ENCODE peak calls at places on chromosome 13, in four cellular contexts. R, Q, H and B are unnamed samples.
A peak's percentile ranks its signal among the peaks of the same experiment; 100 is the strongest.

GRCh38 chr13:113558461-113558860 is 26.1 kb upstream of the TFDP1 start:
- DNase-seq in R (no peak), H (no peak), Q (no peak), B (no peak)

GRCh38 chr13:27853871-27854270 is 61.6 kb downstream of the GSX1 start:
- DNase-seq in R (no peak), H (no peak), Q (no peak), B (no peak)

GRCh38 chr13:34076943-34077703 is 259.2 kb downstream of the RFC3 start:
- DNase-seq in R (peak; percentile 58), Q (peak; percentile 49), H (peak; percentile 41), B (peak; percentile 34)

GRCh38 chr13:110813646-110814624 is 100.4 kb downstream of the ING1 start:
- DNase-seq in Q (no peak), H (no peak), R (no peak), B (no peak)

GRCh38 chr13:93233997-93234416 is 7.4 kb downstream of the GPC6 start:
- DNase-seq in H (no peak), Q (no peak), R (no peak), B (no peak)

GRCh38 chr13:75685239-75685697 is 49.1 kb downstream of the LMO7 start:
- DNase-seq in H (peak; percentile 80), Q (peak; percentile 74), R (peak; percentile 80), B (peak; percentile 56)

GRCh38 chr13:87696458-87696857 is 25.3 kb downstream of the SLITRK5 start:
- DNase-seq in Q (no peak), H (no peak), R (no peak), B (no peak)

GRCh38 chr13:48317511-48317981 is 14.0 kb downstream of the RB1 start:
- DNase-seq in H (no peak), R (no peak), Q (no peak), B (no peak)

GRCh38 chr13:47917022-47917574 is 84.0 kb downstream of the SUCLA2 start:
- DNase-seq in Q (no peak), H (no peak), R (no peak), B (no peak)

GRCh38 chr13:110274687-110275086 is 32.3 kb downstream of the COL4A1 start:
- DNase-seq in Q (no peak), H (no peak), R (no peak), B (no peak)

GRCh38 chr13:79988573-79988972 is 352.4 kb downstream of the SPRY2 start:
- DNase-seq in H (peak; percentile 79), Q (peak; percentile 64), R (peak; percentile 79), B (peak; percentile 71)

GRCh38 chr13:58247080-58247479 is 615.5 kb downstream of the PCDH17 start:
- DNase-seq in Q (no peak), H (no peak), R (no peak), B (no peak)

GRCh38 chr13:94706101-94706853 is 6.1 kb downstream of the SOX21 start:
- DNase-seq in Q (no peak), H (no peak), R (no peak), B (no peak)

GRCh38 chr13:112959206-112959605 is 9.8 kb upstream of the MCF2L start:
- DNase-seq in H (no peak), Q (peak; percentile 7), R (peak; percentile 24), B (no peak)

GRCh38 chr13:44853641-44854040 is 135.6 kb downstream of the NUFIP1 start:
- DNase-seq in H (no peak), Q (peak; percentile 21), R (no peak), B (no peak)

GRCh38 chr13:47237571-47237970 is 340.7 kb upstream of the HTR2A start:
- DNase-seq in Q (no peak), H (no peak), R (no peak), B (no peak)

GRCh38 chr13:39379118-39379517 is 223.9 kb downstream of the LHFPL6 start:
- DNase-seq in Q (no peak), R (no peak), H (no peak), B (no peak)

GRCh38 chr13:79392882-79393563 is 13.0 kb downstream of the RBM26 start:
- DNase-seq in H (peak; percentile 36), Q (peak; percentile 50), R (peak; percentile 55), B (no peak)

GRCh38 chr13:50365683-50366391 is 350.6 kb downstream of the KCNRG start:
- DNase-seq in H (no peak), R (no peak), Q (no peak), B (no peak)

GRCh38 chr13:67736646-67737420 is 506.7 kb upstream of the PCDH9 start:
- DNase-seq in R (peak; percentile 85), Q (peak; percentile 6), H (peak; percentile 81), B (no peak)

GRCh38 chr13:99974939-99975561 is 3.5 kb upstream of the ZIC5 start:
- DNase-seq in H (no peak), Q (no peak), R (no peak), B (no peak)

GRCh38 chr13:44884076-44884729 is 105.1 kb downstream of the NUFIP1 start:
- DNase-seq in R (peak; percentile 94), H (peak; percentile 90), Q (peak; percentile 77), B (no peak)

GRCh38 chr13:40445557-40445990 is 220.9 kb downstream of the FOXO1 start:
- DNase-seq in H (peak; percentile 84), R (peak; percentile 98), Q (peak; percentile 88), B (no peak)

GRCh38 chr13:110957181-110957884 is 42.5 kb upstream of the ANKRD10 start:
- DNase-seq in Q (no peak), R (peak; percentile 46), H (no peak), B (no peak)

GRCh38 chr13:81738364-81738763 is 1397.4 kb upstream of the SPRY2 start:
- DNase-seq in H (no peak), R (no peak), Q (no peak), B (no peak)

GRCh38 chr13:44576396-44577235 is 486 bp upstream of the TSC22D1 start:
- DNase-seq in H (no peak), R (no peak), Q (no peak), B (no peak)

GRCh38 chr13:97030705-97031452 is 36.6 kb upstream of the OXGR1 start:
- DNase-seq in R (peak; percentile 84), H (peak; percentile 67), Q (peak; percentile 83), B (peak; percentile 2)

GRCh38 chr13:112876305-112877000 is 92.6 kb upstream of the MCF2L start:
- DNase-seq in R (no peak), H (no peak), Q (no peak), B (no peak)

GRCh38 chr13:63435668-63436275 is 2020.1 kb upstream of the PCDH20 start:
- DNase-seq in R (peak; percentile 96), Q (peak; percentile 97), H (peak; percentile 99), B (peak; percentile 99)

GRCh38 chr13:38308736-38309135 is 40.9 kb upstream of the UFM1 start:
- DNase-seq in Q (peak; percentile 34), H (peak; percentile 41), R (peak; percentile 89), B (peak; percentile 52)

GRCh38 chr13:42275098-42275471 is 3.1 kb downstream of the AKAP11 start:
- DNase-seq in Q (no peak), H (no peak), R (no peak), B (no peak)

GRCh38 chr13:97194473-97194872 is 27.7 kb upstream of the MBNL2 start:
- DNase-seq in R (peak; percentile 19), H (peak; percentile 85), Q (peak; percentile 67), B (no peak)

GRCh38 chr13:92658293-92658692 is 568.3 kb upstream of the GPC6 start:
- DNase-seq in H (no peak), Q (no peak), R (no peak), B (no peak)

GRCh38 chr13:106052200-106052767 is 483.2 kb downstream of the EFNB2 start:
- DNase-seq in Q (no peak), H (no peak), R (no peak), B (peak; percentile 5)

DNA sequence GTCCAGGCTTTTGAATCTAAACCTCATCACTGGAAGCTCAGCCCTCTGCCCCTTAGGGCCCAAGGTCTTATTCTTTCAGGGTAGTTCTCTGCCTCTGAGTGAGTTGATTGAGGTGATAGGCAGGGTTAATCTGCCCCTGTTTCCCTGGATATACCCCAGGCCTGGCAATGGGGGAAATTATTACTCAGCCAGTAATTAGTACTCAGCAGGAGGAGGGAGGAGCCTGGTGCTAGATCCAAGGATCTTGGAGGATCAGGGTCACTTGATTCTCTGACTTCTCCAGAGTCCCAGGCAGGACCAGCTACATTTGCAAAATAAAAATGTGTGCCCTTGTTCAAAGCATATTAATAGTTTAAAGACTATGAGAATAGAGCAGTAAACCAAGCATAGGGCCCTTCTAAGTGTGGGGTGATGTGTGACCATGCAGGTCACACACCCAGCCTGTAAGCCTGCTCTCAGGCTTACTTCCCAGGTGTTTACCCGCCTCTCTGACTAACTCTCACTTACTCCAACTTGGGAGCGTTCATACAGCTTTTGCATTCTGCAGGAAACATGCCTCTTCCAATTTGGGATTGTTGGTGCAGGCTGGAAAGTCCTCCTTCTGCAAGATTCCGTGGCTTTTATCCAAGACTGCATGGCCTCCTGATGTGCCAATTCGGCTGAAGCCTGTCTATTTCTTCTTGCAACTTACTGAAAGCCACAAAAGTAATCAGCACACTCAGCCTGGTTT is 7.9 kb upstream of the STK24 start:
- DNase-seq in R (no peak), H (no peak), Q (no peak), B (no peak)
- H3K4me3 ChIP-seq in R (no peak overlapping the region), H (no peak overlapping the region), Q (no peak overlapping the region), B (no peak overlapping the region)

DNA sequence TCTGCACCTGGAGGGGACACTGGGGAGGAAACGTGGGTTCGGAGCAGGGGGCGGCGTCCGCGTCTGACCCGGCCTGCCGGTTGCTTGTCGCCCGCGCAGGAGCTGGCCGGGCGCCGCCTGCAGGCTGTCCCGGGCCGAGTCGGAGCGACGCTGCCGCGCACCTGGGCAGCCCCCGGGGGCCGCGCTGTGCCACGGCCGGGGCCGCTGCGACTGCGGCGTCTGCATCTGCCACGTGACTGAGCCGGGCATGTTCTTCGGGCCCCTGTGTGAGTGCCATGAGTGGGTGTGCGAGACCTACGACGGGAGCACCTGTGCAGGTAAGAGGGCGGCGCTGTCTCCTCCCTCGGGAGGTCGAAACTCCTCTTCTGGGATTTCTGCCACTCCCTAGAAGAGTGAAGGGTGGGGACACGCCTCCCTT is 1.3 kb downstream of the ITGBL1 start:
- DNase-seq in H (no peak), R (no peak), Q (peak; percentile 5), B (no peak)
- TF ChIP-seq CTCF in H (no peak), R (no peak), Q (peak; percentile 33), B (peak; percentile 20)

GRCh38 chr13:29994911-29995601 is 144.6 kb upstream of the UBL3 start:
- DNase-seq in Q (no peak), H (no peak), R (peak; percentile 8), B (no peak)
- H3K4me3 ChIP-seq in Q (no peak overlapping the region), H (no peak overlapping the region), R (no peak overlapping the region), B (no peak overlapping the region)

GRCh38 chr13:30676672-30677071 is 58.7 kb upstream of the ALOX5AP start:
- DNase-seq in R (peak; percentile 58), H (no peak), Q (peak; percentile 50), B (no peak)
- TF ChIP-seq CTCF in R (peak; percentile 60), H (peak; percentile 74), Q (peak; percentile 49), B (peak; percentile 54)

DNA sequence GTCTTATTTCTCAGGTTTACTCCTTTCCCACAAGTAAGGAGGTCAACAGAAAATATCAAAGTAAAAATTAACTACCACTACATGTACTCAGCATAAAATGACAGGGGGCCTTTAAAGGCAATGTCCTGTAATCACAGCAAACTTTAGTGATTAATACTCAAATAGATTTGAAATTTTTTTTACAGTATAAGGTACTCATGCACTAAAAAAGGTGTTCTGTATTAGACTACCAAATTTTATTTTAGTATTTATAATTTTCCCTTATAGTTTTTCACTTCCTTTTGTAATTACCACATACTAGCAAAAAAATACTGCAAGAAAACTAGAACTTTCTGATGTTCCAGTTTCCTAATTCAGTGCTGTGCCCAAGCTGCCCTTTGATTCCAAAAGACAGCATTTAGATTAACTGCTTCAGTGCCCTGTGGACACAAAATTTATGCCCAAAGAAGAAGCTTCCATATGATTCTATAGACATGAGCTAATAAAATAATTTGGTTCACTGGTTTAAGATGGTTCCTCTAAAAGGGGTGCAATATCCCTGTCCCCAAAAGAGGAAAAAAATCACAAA is 70.6 kb downstream of the KLF12 start:
- DNase-seq in H (no peak), Q (no peak), R (no peak), B (no peak)
- H3K4me3 ChIP-seq in H (no peak overlapping the region), Q (no peak overlapping the region), R (no peak overlapping the region), B (no peak overlapping the region)